ENCODE peak calls at places on chromosomes 6 and 20, in five cellular contexts. T is choroid plexus epithelial cell, V is cardiac fibroblast, O is fibroblast of lung, G is fibroblast of the aortic adventitia. U is an unnamed sample.

GRCh38 chr20:18639501-18639979 is 51.7 kb downstream of the DTD1 start:
- DNase-seq in V (no peak), O (no peak), T (no peak), G (no peak), U (no peak)

GRCh38 chr6:12286381-12287132 is 3.6 kb upstream of the EDN1 start:
- DNase-seq in G (peak), T (peak), O (peak), V (peak), U (peak)

GRCh38 chr6:119350202-119351004 is 842 bp upstream of the MAN1A1 start:
- DNase-seq in G (peak), V (peak), O (peak), T (peak), U (peak)

GRCh38 chr6:29553268-29554057 is 6.1 kb downstream of the UBD start:
- DNase-seq in T (peak), O (peak), G (peak), V (peak), U (peak)

GRCh38 chr6:131015630-131016263 is 47.3 kb downstream of the EPB41L2 start:
- DNase-seq in G (peak), O (peak), V (peak), T (peak), U (peak)

GRCh38 chr20:37902504-37903313 is at the start of gene VSTM2L:
- DNase-seq in O (peak), V (peak), T (peak), G (peak), U (peak)

GRCh38 chr6:100440935-100441334 is 23.8 kb downstream of the SIM1 start:
- DNase-seq in O (no peak), V (no peak), G (no peak), T (no peak), U (peak)

GRCh38 chr6:151400473-151400872 is 9.1 kb upstream of the ZBTB2 start:
- DNase-seq in O (no peak), V (no peak), T (peak), G (no peak), U (peak)

GRCh38 chr20:11041396-11041795 is 367.6 kb upstream of the JAG1 start:
- DNase-seq in T (no peak), G (peak), V (no peak), O (no peak), U (no peak)

GRCh38 chr6:43724354-43724753 is 36.8 kb upstream of the MRPS18A start:
- DNase-seq in O (no peak), T (no peak), V (no peak), G (no peak), U (no peak)

GRCh38 chr6:43687437-43688347 is at the start of gene MRPS18A:
- DNase-seq in V (peak), G (peak), T (peak), O (peak), U (peak)

GRCh38 chr6:71446084-71446869 is 157.7 kb downstream of the OGFRL1 start:
- DNase-seq in V (peak), T (peak), G (peak), O (no peak), U (peak)

GRCh38 chr6:156102129-156102528 is 646.5 kb upstream of the NOX3 start:
- DNase-seq in G (peak), O (peak), T (no peak), V (no peak), U (no peak)

GRCh38 chr6:6981923-6982322 is 125.8 kb upstream of the RREB1 start:
- DNase-seq in V (no peak), T (no peak), G (no peak), O (no peak), U (no peak)

GRCh38 chr6:81890846-81891245 is 138.4 kb upstream of the TENT5A start:
- DNase-seq in O (peak), G (peak), V (peak), T (peak), U (peak)

GRCh38 chr6:30870546-30870945 is 13.8 kb upstream of the DDR1 start:
- DNase-seq in G (no peak), V (no peak), T (no peak), O (no peak), U (no peak)

GRCh38 chr6:16623029-16623653 is 138.1 kb downstream of the ATXN1 start:
- DNase-seq in T (peak), O (peak), V (peak), G (peak), U (no peak)

GRCh38 chr20:49982346-49983122 is at the start of gene SNAI1:
- DNase-seq in T (peak), O (peak), V (peak), G (peak), U (peak)

DNA sequence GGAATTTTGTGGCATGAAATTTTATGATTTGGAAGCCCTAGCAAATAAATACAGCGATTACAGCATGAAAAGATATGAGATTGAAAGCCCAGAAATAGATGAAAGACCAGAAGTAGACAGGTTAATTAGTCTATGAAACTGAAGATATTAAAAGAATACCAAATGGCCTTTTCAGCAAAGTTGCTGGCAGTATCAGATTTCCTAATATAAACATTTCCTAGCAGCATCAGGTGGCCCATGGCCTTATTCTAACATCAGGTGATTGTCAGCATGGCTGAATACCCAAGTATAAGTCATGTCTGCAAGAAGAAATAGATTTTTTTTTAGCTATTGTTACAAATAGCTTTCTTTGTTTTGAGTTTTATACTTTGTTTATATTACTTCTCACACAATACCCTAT is 93.2 kb downstream of the CLVS2 start:
- DNase-seq in O (no peak), G (no peak), T (peak), V (no peak), U (no peak)
- TF ChIP-seq CTCF in O (no peak), G (no peak), T (no peak), V (no peak), U (no peak)

GRCh38 chr6:26200918-26201721 is 113.9 kb downstream of the HFE start:
- DNase-seq in O (no peak), T (no peak), V (no peak), G (no peak), U (no peak)
- H3K4me3 ChIP-seq in O (no peak), T (no peak), V (no peak), G (no peak), U (no peak)

GRCh38 chr6:132964868-132965382 is 150.6 kb downstream of the RPS12 start:
- DNase-seq in V (no peak), O (peak), G (no peak), T (peak), U (peak)
- TF ChIP-seq CTCF in V (no peak), O (peak), G (no peak), T (peak), U (no peak)

DNA sequence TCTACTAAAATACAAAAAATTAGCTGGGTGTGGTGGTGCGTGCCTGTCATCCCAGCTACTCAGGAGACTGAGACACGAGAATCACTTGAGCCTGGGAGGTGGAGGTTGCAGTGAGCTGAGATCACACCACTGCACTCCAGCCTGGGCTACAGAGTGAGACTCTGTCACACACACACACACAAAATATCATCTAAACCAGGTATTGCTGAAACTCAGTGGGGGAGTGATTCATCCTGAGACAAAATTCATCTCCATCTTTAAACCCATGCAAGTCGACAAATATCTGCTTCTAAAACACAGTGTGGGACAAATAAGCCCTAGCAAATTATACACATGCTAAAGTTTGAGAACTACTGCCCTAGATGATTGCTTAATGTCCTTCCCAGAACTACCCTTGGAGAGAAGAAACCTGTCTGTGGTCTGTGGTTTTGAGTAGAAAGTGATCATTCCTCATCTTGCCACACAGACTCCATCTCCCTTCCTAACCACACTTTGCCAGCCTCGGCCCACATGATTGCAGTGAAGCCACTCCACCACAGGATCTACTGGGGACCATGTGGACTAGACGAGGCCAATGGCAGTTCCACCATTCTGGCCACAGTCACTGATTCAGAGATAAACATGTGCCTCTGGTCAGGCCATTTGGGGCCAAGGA is 130.3 kb downstream of the OPRM1 start:
- DNase-seq in G (no peak), V (peak), O (no peak), T (no peak), U (no peak)
- H3K4me3 ChIP-seq in G (no peak), V (no peak), O (no peak), T (no peak), U (no peak)

GRCh38 chr6:143136647-143137046 is 76.0 kb downstream of the AIG1 start:
- DNase-seq in O (peak), T (no peak), G (no peak), V (no peak), U (no peak)

GRCh38 chr6:143140767-143141166 is 80.1 kb downstream of the AIG1 start:
- DNase-seq in T (no peak), G (no peak), V (no peak), O (no peak), U (no peak)

GRCh38 chr6:143139239-143139784 is 78.6 kb downstream of the AIG1 start:
- DNase-seq in V (no peak), G (no peak), O (no peak), T (no peak), U (no peak)

GRCh38 chr6:143146186-143146831 is 85.6 kb downstream of the AIG1 start:
- DNase-seq in T (no peak), V (no peak), G (no peak), O (no peak), U (no peak)

GRCh38 chr6:143141442-143141841 is 80.8 kb downstream of the AIG1 start:
- DNase-seq in O (no peak), V (no peak), G (no peak), T (no peak), U (peak)
- TF ChIP-seq CTCF in O (no peak), V (no peak), G (no peak), T (no peak), U (no peak)

DNA sequence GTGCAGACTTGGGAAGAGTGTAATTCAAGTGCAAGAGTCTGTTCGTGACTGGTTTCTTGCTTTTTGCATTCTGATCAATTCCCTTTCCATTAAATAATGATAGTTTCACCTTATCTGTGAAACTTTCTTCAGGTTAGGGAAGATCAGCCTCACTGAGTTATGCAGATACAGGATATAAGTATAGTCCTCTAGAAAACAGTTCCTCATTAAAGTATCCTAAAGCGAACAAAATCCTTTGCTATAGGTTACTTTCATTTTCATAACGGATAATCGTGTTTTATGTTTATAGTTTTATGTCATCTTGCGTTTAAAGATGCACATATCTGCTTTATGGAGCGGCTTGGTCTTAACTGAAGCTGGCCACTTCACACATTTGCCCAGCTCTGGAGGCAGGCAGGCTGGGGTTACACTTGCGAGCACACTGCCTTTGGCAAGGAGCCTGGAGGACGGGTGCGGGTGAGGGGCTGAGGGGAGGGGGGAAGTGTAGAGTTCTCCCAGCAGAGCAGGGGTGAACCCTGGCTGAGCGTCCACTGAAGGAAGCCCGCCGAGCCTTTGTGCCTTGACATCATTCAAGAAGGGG is 123.5 kb upstream of the IFNGR1 start:
- DNase-seq in V (peak), O (peak), T (no peak), G (peak), U (peak)
- H3K4me3 ChIP-seq in V (peak), O (peak), T (peak), G (peak), U (peak)

GRCh38 chr6:149634315-149634714 is 14.2 kb downstream of the KATNA1 start:
- DNase-seq in G (no peak), T (no peak), V (no peak), O (no peak), U (no peak)

GRCh38 chr6:149627672-149628071 is 20.8 kb downstream of the KATNA1 start:
- DNase-seq in G (no peak), V (no peak), O (no peak), T (no peak), U (no peak)

DNA sequence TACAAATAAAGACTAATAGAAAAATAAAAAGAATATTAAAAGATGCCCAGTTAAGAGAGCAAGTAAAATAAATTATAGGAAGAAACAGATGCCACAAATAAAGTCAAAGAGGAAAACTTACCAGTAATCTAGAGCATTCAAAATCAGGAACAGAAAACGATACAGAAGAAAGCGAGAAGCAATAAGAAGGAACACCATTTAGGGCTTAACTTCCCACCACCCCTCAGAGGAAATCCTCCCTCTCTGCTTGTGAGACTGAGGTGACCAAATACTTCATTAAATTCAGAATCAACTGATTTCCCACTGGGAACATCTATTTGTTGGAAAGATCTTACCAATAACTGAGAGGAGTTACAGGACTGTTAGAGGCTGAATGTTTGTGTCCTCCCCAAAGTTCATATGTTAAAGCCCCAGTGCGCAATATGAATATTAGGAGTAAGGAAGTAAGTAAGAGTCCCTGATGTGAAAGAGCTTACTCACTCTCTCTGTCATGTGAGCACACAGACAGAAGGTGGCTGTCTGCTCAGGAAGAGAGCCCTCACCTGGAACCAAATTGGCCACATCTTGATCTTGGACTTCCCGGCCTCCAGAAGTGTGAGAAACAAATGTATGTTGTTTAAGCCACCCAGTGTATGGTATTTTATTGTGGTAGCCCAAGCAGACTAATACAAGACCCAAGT is 19.5 kb downstream of the KATNA1 start:
- DNase-seq in G (no peak), T (no peak), V (no peak), O (no peak), U (no peak)
- TF ChIP-seq CTCF in G (no peak), T (no peak), V (no peak), O (no peak), U (no peak)

GRCh38 chr20:52972965-52973819 is 1.0 kb downstream of the TSHZ2 start:
- DNase-seq in G (no peak), T (no peak), O (no peak), V (no peak), U (no peak)

GRCh38 chr20:52972190-52972937 is at the start of gene TSHZ2:
- DNase-seq in V (peak), T (peak), O (peak), G (peak), U (no peak)

GRCh38 chr20:52971498-52972189 is 514 bp upstream of the TSHZ2 start:
- DNase-seq in V (no peak), G (no peak), T (no peak), O (no peak), U (no peak)

GRCh38 chr20:52974155-52974554 is 2.0 kb downstream of the TSHZ2 start:
- DNase-seq in G (no peak), T (no peak), O (no peak), V (no peak), U (no peak)

GRCh38 chr20:52975024-52975732 is 3.0 kb downstream of the TSHZ2 start:
- DNase-seq in O (no peak), T (no peak), G (peak), V (peak), U (no peak)
- H3K4me3 ChIP-seq in O (no peak), T (no peak), G (peak), V (peak), U (no peak)

U was measured in foreskin fibroblast.